ENCODE peak calls at places on chromosomes 3 and 15, in six cellular contexts. D is memory B cell; Y is A172; L is activated gamma-delta T cell treated with Interleukin-2 at 50 U/mL for 16 hours; S is HT1080; W is naive thymus-derived CD8-positive, alpha-beta T cell. J is an unnamed sample.

GRCh38 chr3:46664188-46664970 is 29.1 kb downstream of the ALS2CL start:
- DNase-seq in D (no peak), Y (no peak), L (no peak), S (no peak), W (no peak), J (no peak)

GRCh38 chr15:85289677-85290365 is 90.6 kb upstream of the AKAP13 start:
- DNase-seq in D (no peak), Y (peak), L (no peak), S (peak), W (peak), J (peak)

GRCh38 chr15:100060276-100060926 is 281.4 kb downstream of the ADAMTS17 start:
- DNase-seq in D (no peak), Y (peak), L (no peak), S (peak), W (no peak), J (peak)

GRCh38 chr15:90780916-90781315 is 63.8 kb downstream of the BLM start:
- DNase-seq in D (no peak), Y (no peak), L (peak), S (no peak), W (no peak), J (no peak)

GRCh38 chr3:104359546-104359945 is 1007.2 kb upstream of the ALCAM start:
- DNase-seq in D (no peak), Y (peak), L (no peak), S (peak), W (no peak), J (peak)

GRCh38 chr3:116299646-116300081 is 145.6 kb downstream of the LSAMP start:
- DNase-seq in D (no peak), Y (no peak), L (no peak), S (no peak), W (no peak), J (no peak)

GRCh38 chr15:63048115-63048985 is 5.8 kb downstream of the TPM1 start:
- DNase-seq in D (peak), Y (peak), L (peak), S (peak), W (peak), J (peak)

GRCh38 chr3:126880898-126881297 is 102.0 kb upstream of the PLXNA1 start:
- DNase-seq in D (no peak), Y (no peak), L (no peak), S (no peak), W (no peak), J (no peak)

GRCh38 chr3:49799761-49800160 is at the start of gene CDHR4:
- DNase-seq in D (no peak), Y (peak), L (no peak), S (peak), W (no peak), J (peak)

GRCh38 chr3:16060945-16061344 is 113.5 kb upstream of the GALNT15 start:
- DNase-seq in D (no peak), Y (peak), L (no peak), S (peak), W (no peak), J (peak)

GRCh38 chr3:119716998-119717397 is 14.2 kb downstream of the CFAP91 start:
- DNase-seq in D (no peak), Y (no peak), L (no peak), S (no peak), W (no peak), J (no peak)

GRCh38 chr3:152915695-152916094 is 80.8 kb downstream of the P2RY1 start:
- DNase-seq in D (no peak), Y (no peak), L (no peak), S (no peak), W (no peak), J (no peak)

GRCh38 chr3:98961161-98962155 is 60.0 kb upstream of the DCBLD2 start:
- DNase-seq in D (no peak), Y (peak), L (no peak), S (peak), W (no peak), J (peak)

GRCh38 chr15:51374131-51374530 is 32.7 kb downstream of the GLDN start:
- DNase-seq in D (no peak), Y (no peak), L (no peak), S (no peak), W (no peak), J (no peak)